ENCODE peak calls at places on chromosomes 4 and X, in five cellular contexts. One of them, this sample, is unnamed.

GRCh38 chr4:140281828-140282227 is 91.6 kb upstream of the SCOC start:
- DNase-seq in hepatocyte: no peak
- DNase-seq in MM.1S: no peak
- DNase-seq in GM12878: no peak
- DNase-seq in A673: no peak
- DNase-seq in this sample: no peak

GRCh38 chr4:6468376-6468775 is 4.0 kb downstream of the PPP2R2C start:
- DNase-seq in hepatocyte: no peak
- DNase-seq in MM.1S: no peak
- DNase-seq in GM12878: no peak
- DNase-seq in A673: no peak
- DNase-seq in this sample: no peak

GRCh38 chrX:50726296-50726695 is 87.7 kb downstream of the SHROOM4 start:
- DNase-seq in hepatocyte: no peak
- DNase-seq in MM.1S: no peak
- DNase-seq in GM12878: no peak
- DNase-seq in A673: no peak
- DNase-seq in this sample: no peak

GRCh38 chrX:110284159-110284558 is 33.7 kb downstream of the AMMECR1 start:
- DNase-seq in hepatocyte: no peak
- DNase-seq in MM.1S: no peak
- DNase-seq in GM12878: no peak
- DNase-seq in A673: no peak
- DNase-seq in this sample: no peak

GRCh38 chrX:23478056-23478455 is 143.4 kb downstream of the PTCHD1 start:
- DNase-seq in hepatocyte: no peak
- DNase-seq in MM.1S: no peak
- DNase-seq in GM12878: no peak
- DNase-seq in A673: no peak
- DNase-seq in this sample: no peak

GRCh38 chr4:7674706-7675105 is 240.0 kb upstream of the PSAPL1 start:
- DNase-seq in hepatocyte: no peak
- DNase-seq in MM.1S: no peak
- DNase-seq in GM12878: no peak
- DNase-seq in A673: no peak
- DNase-seq in this sample: no peak

GRCh38 chr4:89056953-89057398 is at the start of gene FAM13A:
- DNase-seq in hepatocyte: peak; percentile 97
- DNase-seq in MM.1S: peak; percentile 75
- DNase-seq in GM12878: peak; percentile 44
- DNase-seq in A673: peak; percentile 90
- DNase-seq in this sample: peak; percentile 96

GRCh38 chr4:71211748-71212147 is 127.1 kb upstream of the SLC4A4 start:
- DNase-seq in hepatocyte: peak; percentile 37
- DNase-seq in MM.1S: no peak
- DNase-seq in GM12878: no peak
- DNase-seq in A673: no peak
- DNase-seq in this sample: no peak

GRCh38 chr4:25925486-25926201 is 11.6 kb downstream of the SMIM20 start:
- DNase-seq in hepatocyte: peak; percentile 58
- DNase-seq in MM.1S: peak; percentile 49
- DNase-seq in GM12878: no peak
- DNase-seq in A673: peak; percentile 54
- DNase-seq in this sample: no peak

GRCh38 chr4:183675625-183676024 is 16.5 kb downstream of the TRAPPC11 start:
- DNase-seq in hepatocyte: no peak
- DNase-seq in MM.1S: no peak
- DNase-seq in GM12878: no peak
- DNase-seq in A673: no peak
- DNase-seq in this sample: no peak

GRCh38 chrX:56978172-56978571 is 17.2 kb downstream of the SPIN3 start:
- DNase-seq in hepatocyte: peak; percentile 53
- DNase-seq in MM.1S: peak; percentile 73
- DNase-seq in GM12878: peak; percentile 56
- DNase-seq in A673: peak; percentile 57
- DNase-seq in this sample: peak; percentile 1

GRCh38 chr4:188030401-188030800 is 34.8 kb downstream of the ZFP42 start:
- DNase-seq in hepatocyte: no peak
- DNase-seq in MM.1S: no peak
- DNase-seq in GM12878: no peak
- DNase-seq in A673: no peak
- DNase-seq in this sample: no peak

GRCh38 chr4:112813790-112814189 is 176.8 kb downstream of the LARP7 start:
- DNase-seq in hepatocyte: no peak
- DNase-seq in MM.1S: no peak
- DNase-seq in GM12878: peak; percentile 67
- DNase-seq in A673: no peak
- DNase-seq in this sample: no peak

GRCh38 chr4:138981930-138982390 is 33.6 kb upstream of the NOCT start:
- DNase-seq in hepatocyte: peak; percentile 63
- DNase-seq in MM.1S: no peak
- DNase-seq in GM12878: no peak
- DNase-seq in A673: no peak
- DNase-seq in this sample: no peak

GRCh38 chrX:119512145-119512800 is 44.0 kb downstream of the SLC25A5 start:
- DNase-seq in hepatocyte: peak; percentile 80
- DNase-seq in MM.1S: peak; percentile 79
- DNase-seq in GM12878: no peak
- DNase-seq in A673: peak; percentile 17
- DNase-seq in this sample: no peak

GRCh38 chrX:18769812-18770573 is 62.5 kb downstream of the PPEF1 start:
- DNase-seq in hepatocyte: peak; percentile 15
- DNase-seq in MM.1S: no peak
- DNase-seq in GM12878: no peak
- DNase-seq in A673: no peak
- DNase-seq in this sample: no peak

GRCh38 chrX:71637253-71637618 is 18.9 kb upstream of the CXCR3 start:
- DNase-seq in hepatocyte: no peak
- DNase-seq in MM.1S: no peak
- DNase-seq in GM12878: no peak
- DNase-seq in A673: no peak
- DNase-seq in this sample: no peak

GRCh38 chr4:158949094-158949493 is 153.8 kb upstream of the RAPGEF2 start:
- DNase-seq in hepatocyte: no peak
- DNase-seq in MM.1S: peak; percentile 66
- DNase-seq in GM12878: no peak
- DNase-seq in A673: no peak
- DNase-seq in this sample: no peak

GRCh38 chrX:109537324-109537665 is 651 bp downstream of the NXT2 start:
- DNase-seq in hepatocyte: peak; percentile 71
- DNase-seq in MM.1S: peak; percentile 34
- DNase-seq in GM12878: no peak
- DNase-seq in A673: no peak
- DNase-seq in this sample: peak; percentile 16

GRCh38 chr4:85598936-85599335 is 124.0 kb downstream of the ARHGAP24 start:
- DNase-seq in hepatocyte: no peak
- DNase-seq in MM.1S: no peak
- DNase-seq in GM12878: no peak
- DNase-seq in A673: no peak
- DNase-seq in this sample: no peak

GRCh38 chr4:158791588-158791987 is 22.8 kb downstream of the FNIP2 start:
- DNase-seq in hepatocyte: no peak
- DNase-seq in MM.1S: no peak
- DNase-seq in GM12878: no peak
- DNase-seq in A673: no peak
- DNase-seq in this sample: no peak

GRCh38 chr4:139763668-139764067 is 98.0 kb downstream of the MGST2 start:
- DNase-seq in hepatocyte: peak; percentile 32
- DNase-seq in MM.1S: peak; percentile 64
- DNase-seq in GM12878: no peak
- DNase-seq in A673: peak; percentile 20
- DNase-seq in this sample: no peak

GRCh38 chr4:166458756-166459155 is 585.7 kb downstream of the TLL1 start:
- DNase-seq in hepatocyte: no peak
- DNase-seq in MM.1S: no peak
- DNase-seq in GM12878: no peak
- DNase-seq in A673: no peak
- DNase-seq in this sample: no peak

GRCh38 chr4:1984406-1985191 is 24.2 kb downstream of the NELFA start:
- DNase-seq in hepatocyte: no peak
- DNase-seq in MM.1S: no peak
- DNase-seq in GM12878: no peak
- DNase-seq in A673: peak; percentile 34
- DNase-seq in this sample: no peak

GRCh38 chr4:180169394-180169793 is 2073.8 kb upstream of the TENM3 start:
- DNase-seq in hepatocyte: no peak
- DNase-seq in MM.1S: no peak
- DNase-seq in GM12878: no peak
- DNase-seq in A673: no peak
- DNase-seq in this sample: no peak

DNA sequence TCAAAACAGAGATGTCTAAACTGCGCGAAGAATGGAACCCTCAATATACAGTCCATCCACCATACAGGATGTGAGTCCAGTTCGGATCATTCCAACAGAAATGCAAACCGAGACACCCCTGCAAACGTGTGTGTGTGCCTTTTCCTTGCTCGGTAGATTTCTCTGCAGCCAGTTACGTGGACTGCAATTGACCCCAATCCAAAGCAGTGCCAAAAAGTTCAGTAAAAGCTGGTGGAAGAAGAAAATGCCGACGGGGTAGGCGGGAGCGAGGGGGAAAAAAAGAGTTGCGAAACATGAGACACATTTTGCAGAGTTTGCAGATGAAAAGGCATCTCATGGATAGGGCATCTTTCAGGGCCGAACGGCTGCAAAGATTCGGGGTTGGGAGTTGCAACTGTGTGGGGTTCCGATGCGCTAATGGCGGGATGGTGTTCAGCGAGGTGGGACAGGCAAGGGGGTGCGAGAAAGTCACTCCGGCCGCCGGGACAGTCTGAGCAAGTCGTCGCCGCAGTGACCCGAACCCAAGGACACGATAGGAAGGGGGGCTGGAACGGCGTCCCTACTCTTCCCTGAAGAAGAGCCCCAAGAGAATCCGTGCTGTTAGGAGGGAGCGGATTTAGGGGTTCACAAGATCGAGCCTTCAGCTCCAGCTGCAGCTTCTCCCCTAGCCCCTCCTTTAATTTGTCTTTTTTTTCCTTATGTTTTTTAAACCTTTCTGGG is 3.8 kb downstream of the PHOX2B start:
- DNase-seq in hepatocyte: no peak
- DNase-seq in MM.1S: no peak
- DNase-seq in GM12878: no peak
- DNase-seq in A673: no peak
- DNase-seq in this sample: no peak
- TF ChIP-seq EZH2 in hepatocyte: peak; percentile 28
- TF ChIP-seq EZH2 in MM.1S: no peak
- TF ChIP-seq EZH2 in GM12878: no peak
- TF ChIP-seq EZH2 in A673: peak; percentile 77
- TF ChIP-seq EZH2 in this sample: peak; percentile 58

DNA sequence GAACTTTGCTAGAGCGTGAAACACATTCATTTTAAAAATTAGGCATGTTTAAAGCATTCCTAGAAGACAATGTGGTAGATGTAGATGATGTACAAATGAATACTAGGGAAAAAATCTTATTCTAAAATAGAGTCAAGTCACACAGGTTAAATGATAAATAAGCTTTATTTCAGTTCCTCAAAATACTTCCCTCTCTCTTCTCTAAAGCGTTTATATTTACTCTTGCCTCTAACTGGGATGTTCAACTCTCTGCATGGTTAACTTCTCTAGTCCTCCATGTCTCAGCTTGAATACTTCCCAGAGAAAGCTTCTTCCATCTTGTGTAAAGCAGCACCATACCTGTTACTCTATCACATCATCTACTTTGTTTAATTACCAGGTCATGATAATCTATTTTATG is 30.9 kb upstream of the GLRA3 start:
- DNase-seq in hepatocyte: no peak
- DNase-seq in MM.1S: no peak
- DNase-seq in GM12878: no peak
- DNase-seq in A673: no peak
- DNase-seq in this sample: no peak
- TF ChIP-seq EZH2 in hepatocyte: no peak
- TF ChIP-seq EZH2 in MM.1S: no peak
- TF ChIP-seq EZH2 in GM12878: no peak
- TF ChIP-seq EZH2 in A673: no peak
- TF ChIP-seq EZH2 in this sample: no peak

GRCh38 chr4:52864816-52865215 is 2.7 kb downstream of the RASL11B start:
- DNase-seq in hepatocyte: peak; percentile 67
- DNase-seq in MM.1S: no peak
- DNase-seq in GM12878: no peak
- DNase-seq in A673: peak; percentile 63
- DNase-seq in this sample: peak; percentile 30

GRCh38 chr4:52861171-52861873 is 795 bp upstream of the RASL11B start:
- DNase-seq in hepatocyte: no peak
- DNase-seq in MM.1S: no peak
- DNase-seq in GM12878: no peak
- DNase-seq in A673: no peak
- DNase-seq in this sample: no peak

GRCh38 chr4:52861879-52862604 is at the start of gene RASL11B:
- DNase-seq in hepatocyte: peak; percentile 93
- DNase-seq in MM.1S: peak; percentile 79
- DNase-seq in GM12878: peak; percentile 4
- DNase-seq in A673: peak; percentile 76
- DNase-seq in this sample: no peak

GRCh38 chr4:52863324-52863723 is 1.2 kb downstream of the RASL11B start:
- DNase-seq in hepatocyte: no peak
- DNase-seq in MM.1S: no peak
- DNase-seq in GM12878: no peak
- DNase-seq in A673: no peak
- DNase-seq in this sample: no peak

DNA sequence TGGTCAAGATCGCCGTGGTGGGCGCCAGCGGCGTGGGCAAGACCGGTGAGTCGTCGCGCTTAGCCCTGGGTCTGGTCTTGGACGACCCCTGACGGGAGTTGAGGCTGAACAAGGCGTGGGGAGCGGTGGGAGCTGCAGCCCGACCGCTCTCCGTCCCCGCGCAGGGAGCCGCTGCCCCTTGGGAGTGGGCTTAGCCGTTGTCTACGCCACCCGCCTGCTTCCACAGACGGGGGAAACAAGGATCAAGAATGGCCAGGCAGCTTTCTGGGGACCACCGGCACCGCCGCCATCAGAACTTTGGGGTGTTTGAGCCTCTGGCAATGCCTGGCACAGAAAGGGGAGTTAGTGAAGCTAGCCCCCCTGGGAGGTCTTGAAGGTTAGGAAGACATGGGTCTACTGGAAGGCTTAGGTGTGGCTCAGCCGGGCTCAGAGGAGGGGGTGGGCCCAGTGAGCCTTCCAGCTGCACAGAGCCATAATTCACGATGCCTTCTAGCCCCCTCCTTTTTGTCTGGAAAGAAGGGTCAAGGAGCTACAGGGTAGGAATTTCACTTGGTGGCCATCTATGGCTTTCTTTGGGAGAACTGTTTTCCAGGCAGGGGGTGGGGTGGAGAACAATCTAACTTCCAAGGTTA is 604 bp downstream of the RASL11B start:
- DNase-seq in hepatocyte: no peak
- DNase-seq in MM.1S: no peak
- DNase-seq in GM12878: no peak
- DNase-seq in A673: no peak
- DNase-seq in this sample: no peak
- TF ChIP-seq EZH2 in hepatocyte: no peak
- TF ChIP-seq EZH2 in MM.1S: no peak
- TF ChIP-seq EZH2 in GM12878: no peak
- TF ChIP-seq EZH2 in A673: no peak
- TF ChIP-seq EZH2 in this sample: no peak

DNA sequence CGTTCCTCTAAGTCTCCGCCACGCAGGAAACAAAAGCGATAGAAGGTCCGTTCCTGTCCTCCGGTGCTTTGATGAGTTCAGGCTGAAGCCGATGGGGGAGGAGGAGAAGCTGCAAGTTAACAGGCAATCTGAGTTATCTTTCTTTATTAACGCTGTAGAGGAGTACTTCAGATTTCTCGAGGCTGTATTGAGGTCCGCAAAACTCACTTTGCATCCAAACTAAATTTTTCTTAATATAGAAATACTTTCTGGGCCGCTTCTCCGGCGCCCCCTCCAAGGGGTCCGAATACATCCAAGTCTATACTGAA is 395 bp upstream of the SOWAHB start:
- DNase-seq in hepatocyte: no peak
- DNase-seq in MM.1S: no peak
- DNase-seq in GM12878: no peak
- DNase-seq in A673: no peak
- DNase-seq in this sample: no peak
- TF ChIP-seq EZH2 in hepatocyte: no peak
- TF ChIP-seq EZH2 in MM.1S: no peak
- TF ChIP-seq EZH2 in GM12878: no peak
- TF ChIP-seq EZH2 in A673: no peak
- TF ChIP-seq EZH2 in this sample: no peak

This sample was measured in SK-N-MC.